ENCODE peak calls at places on chromosomes 5 and 9, in five cellular contexts. L, S, N, J and Q are unnamed samples.

GRCh38 chr9:94800424-94801117 is 74.1 kb downstream of the AOPEP start:
- DNase-seq in N (no peak), L (no peak), S (peak), J (no peak), Q (no peak)

GRCh38 chr5:53069626-53070025 is 39.9 kb downstream of the MOCS2 start:
- DNase-seq in J (no peak), N (no peak), S (peak), L (no peak), Q (no peak)

GRCh38 chr5:180207593-180207992 is 1.4 kb downstream of the RASGEF1C start:
- DNase-seq in N (no peak), L (no peak), S (no peak), J (no peak), Q (no peak)

GRCh38 chr9:120210301-120210700 is 369.7 kb downstream of the CDK5RAP2 start:
- DNase-seq in J (peak), N (no peak), L (no peak), S (no peak), Q (no peak)

GRCh38 chr5:135980650-135981049 is 25.9 kb upstream of the LECT2 start:
- DNase-seq in L (no peak), J (no peak), N (no peak), S (no peak), Q (no peak)

GRCh38 chr9:130920762-130921482 is 18.1 kb downstream of the FIBCD1 start:
- DNase-seq in S (no peak), L (no peak), J (no peak), N (no peak), Q (no peak)

GRCh38 chr5:1895771-1896420 is 13.2 kb upstream of the IRX4 start:
- DNase-seq in N (no peak), J (no peak), L (no peak), S (no peak), Q (no peak)

GRCh38 chr5:160029540-160030139 is 20.7 kb downstream of the TTC1 start:
- DNase-seq in S (no peak), L (no peak), J (no peak), N (no peak), Q (no peak)

GRCh38 chr5:160421625-160422258 is at the start of gene PTTG1:
- DNase-seq in S (peak), J (peak), N (peak), L (peak), Q (peak)

GRCh38 chr9:33464045-33464636 is 9.6 kb downstream of the NOL6 start:
- DNase-seq in N (peak), L (no peak), S (no peak), J (no peak), Q (no peak)

GRCh38 chr5:29001666-29002065 is 1963.3 kb upstream of the CDH9 start:
- DNase-seq in S (no peak), L (no peak), J (no peak), N (no peak), Q (no peak)

GRCh38 chr9:95171596-95171995 is 145.9 kb downstream of the FANCC start:
- DNase-seq in L (no peak), N (no peak), J (no peak), S (no peak), Q (no peak)

GRCh38 chr9:14170973-14171596 is 142.9 kb downstream of the NFIB start:
- DNase-seq in N (peak), L (no peak), J (no peak), S (no peak), Q (no peak)

GRCh38 chr9:137720571-137721110 is 101.8 kb downstream of the EHMT1 start:
- DNase-seq in J (no peak), S (no peak), N (peak), L (no peak), Q (no peak)

GRCh38 chr5:14266686-14267085 is 123.5 kb downstream of the TRIO start:
- DNase-seq in J (no peak), N (no peak), L (no peak), S (no peak), Q (no peak)

GRCh38 chr9:132994410-132995120 is 16.1 kb downstream of the GFI1B start:
- DNase-seq in N (peak), L (no peak), S (peak), J (no peak), Q (no peak)

GRCh38 chr5:122019936-122020590 is 58.0 kb downstream of the LOX start:
- DNase-seq in L (no peak), N (no peak), J (no peak), S (peak), Q (no peak)

GRCh38 chr9:124659099-124659659 is 111.9 kb downstream of the NR6A1 start:
- DNase-seq in N (peak), J (peak), L (peak), S (peak), Q (peak)

GRCh38 chr5:179805529-179806249 is 977 bp downstream of the MGAT4B start:
- DNase-seq in L (peak), J (no peak), N (peak), S (peak), Q (peak)

GRCh38 chr5:1930501-1930879 is 47.8 kb upstream of the IRX4 start:
- DNase-seq in S (no peak), L (no peak), N (peak), J (no peak), Q (no peak)

GRCh38 chr5:991472-992267 is 16.9 kb upstream of the NKD2 start:
- DNase-seq in S (no peak), L (peak), N (no peak), J (no peak), Q (no peak)